ENCODE peak calls at places on chromosomes 7 and 10, in six cellular contexts. A is heart right ventricle; T is T-helper 9 cell; B is head of caudate nucleus; I is activated effector memory CD4-positive, alpha-beta T cell treated with anti-CD3 and anti-CD28 coated beads, Interleukin-2, amount 50 U/mL, for 16 hours; N is skeletal muscle cell. Y is an unnamed sample.

GRCh38 chr10:133339708-133340380 is 3.1 kb upstream of the CALY start:
- DNase-seq in A (no peak), T (no peak), B (no peak), I (no peak), N (no peak), Y (no peak)

GRCh38 chr10:29657719-29658274 is 23.0 kb upstream of the SVIL start:
- DNase-seq in A (no peak), T (peak), B (no peak), I (no peak), N (no peak), Y (no peak)

GRCh38 chr10:88091490-88092061 is 228.2 kb downstream of the PTEN start:
- DNase-seq in A (no peak), T (peak), B (no peak), I (peak), N (no peak), Y (no peak)

GRCh38 chr10:121919666-121920065 is 8.2 kb downstream of the ATE1 start:
- DNase-seq in A (no peak), T (no peak), B (no peak), I (no peak), N (no peak), Y (no peak)

GRCh38 chr7:134693256-134693655 is 46.6 kb downstream of the BPGM start:
- DNase-seq in A (no peak), T (no peak), B (no peak), I (no peak), N (peak), Y (peak)

GRCh38 chr7:105567024-105567423 is 14.3 kb downstream of the EFCAB10 start:
- DNase-seq in A (no peak), T (no peak), B (no peak), I (no peak), N (no peak), Y (no peak)

GRCh38 chr7:96236198-96237039 is 85.5 kb downstream of the SLC25A13 start:
- DNase-seq in A (no peak), T (no peak), B (no peak), I (no peak), N (peak), Y (peak)

GRCh38 chr7:135757719-135758411 is 9.3 kb upstream of the FAM180A start:
- DNase-seq in A (no peak), T (no peak), B (peak), I (no peak), N (no peak), Y (peak)

GRCh38 chr7:28956608-28957063 is 1.5 kb downstream of the TRIL start:
- DNase-seq in A (peak), T (no peak), B (peak), I (no peak), N (no peak), Y (no peak)

GRCh38 chr7:47326220-47326619 is 255.7 kb downstream of the TNS3 start:
- DNase-seq in A (no peak), T (no peak), B (no peak), I (no peak), N (peak), Y (peak)

GRCh38 chr10:74175510-74176379 is 24.7 kb downstream of the ADK start:
- DNase-seq in A (no peak), T (no peak), B (no peak), I (no peak), N (no peak), Y (no peak)

GRCh38 chr10:17576768-17577167 is 40.4 kb downstream of the HACD1 start:
- DNase-seq in A (no peak), T (no peak), B (no peak), I (no peak), N (no peak), Y (no peak)

GRCh38 chr7:77427996-77428603 is 12.0 kb upstream of the GSAP start:
- DNase-seq in A (no peak), T (no peak), B (no peak), I (no peak), N (no peak), Y (no peak)

GRCh38 chr10:102988404-102989314 is 70.6 kb downstream of the CNNM2 start:
- DNase-seq in A (no peak), T (no peak), B (no peak), I (no peak), N (no peak), Y (no peak)

GRCh38 chr7:50751136-50751535 is 31.6 kb downstream of the GRB10 start:
- DNase-seq in A (no peak), T (no peak), B (no peak), I (no peak), N (no peak), Y (no peak)

GRCh38 chr7:100127866-100128601 is 1.3 kb downstream of the MBLAC1 start:
- DNase-seq in A (no peak), T (no peak), B (peak), I (peak), N (no peak), Y (no peak)

GRCh38 chr10:28734940-28735759 is 57.8 kb downstream of the BAMBI start:
- DNase-seq in A (no peak), T (no peak), B (no peak), I (no peak), N (peak), Y (peak)

GRCh38 chr7:46886669-46887374 is 695.1 kb downstream of the TNS3 start:
- DNase-seq in A (no peak), T (no peak), B (no peak), I (no peak), N (no peak), Y (no peak)

GRCh38 chr10:92747600-92747999 is 57.8 kb downstream of the HHEX start:
- DNase-seq in A (no peak), T (no peak), B (no peak), I (peak), N (no peak), Y (no peak)

GRCh38 chr7:28748934-28749584 is 209.1 kb downstream of the TRIL start:
- DNase-seq in A (no peak), T (no peak), B (no peak), I (no peak), N (no peak), Y (no peak)

GRCh38 chr7:155665957-155666287 is 21.5 kb downstream of the RBM33 start:
- DNase-seq in A (no peak), T (no peak), B (no peak), I (no peak), N (peak), Y (peak)

GRCh38 chr10:49571419-49571818 is 32.5 kb upstream of the ERCC6 start:
- DNase-seq in A (no peak), T (no peak), B (no peak), I (no peak), N (no peak), Y (no peak)

GRCh38 chr7:28207486-28208158 is 27.0 kb upstream of the JAZF1 start:
- DNase-seq in A (no peak), T (no peak), B (no peak), I (no peak), N (no peak), Y (peak)

GRCh38 chr10:21171936-21172773 is 275.0 kb upstream of the NEBL start:
- DNase-seq in A (no peak), T (no peak), B (no peak), I (no peak), N (no peak), Y (no peak)

GRCh38 chr10:61119573-61119972 is 175.6 kb upstream of the RHOBTB1 start:
- DNase-seq in A (no peak), T (no peak), B (no peak), I (no peak), N (no peak), Y (no peak)

GRCh38 chr10:132036153-132036886 is 29.4 kb upstream of the JAKMIP3 start:
- DNase-seq in A (peak), T (no peak), B (peak), I (no peak), N (no peak), Y (no peak)

GRCh38 chr10:121486906-121487305 is 111.3 kb downstream of the FGFR2 start:
- DNase-seq in A (no peak), T (no peak), B (no peak), I (no peak), N (no peak), Y (no peak)

GRCh38 chr10:71319042-71319799 is at the start of gene SLC29A3:
- DNase-seq in A (peak), T (peak), B (peak), I (peak), N (no peak), Y (peak)

GRCh38 chr10:50572017-50572491 is 51.7 kb downstream of the SGMS1 start:
- DNase-seq in A (no peak), T (no peak), B (no peak), I (no peak), N (no peak), Y (no peak)